ENCODE peak calls at places on chromosome 1, in six cellular contexts. V is NCI-H748 treated with DMSO at 0.1 percent for 48 hours, W is sciatic nerve, B is LHCN-M2, I is type B pancreatic cell, L is AG08396. X is an unnamed sample.

GRCh38 chr1:52792002-52792401 is 50.6 kb upstream of the ZYG11A start:
- DNase-seq in V (no peak), W (no peak), B (peak), I (no peak), L (no peak), X (no peak)

GRCh38 chr1:110829955-110830553 is 42.9 kb upstream of the CD53 start:
- DNase-seq in V (peak), W (no peak), B (peak), I (no peak), L (peak), X (no peak)

GRCh38 chr1:86913399-86913895 is 479 bp downstream of the SELENOF start:
- DNase-seq in V (peak), W (no peak), B (peak), I (no peak), L (peak), X (no peak)

GRCh38 chr1:201346337-201346939 is 31.0 kb downstream of the TNNT2 start:
- DNase-seq in V (peak), W (no peak), B (peak), I (no peak), L (peak), X (no peak)

GRCh38 chr1:197200468-197200899 is 54.0 kb upstream of the ASPM start:
- DNase-seq in V (no peak), W (no peak), B (peak), I (no peak), L (no peak), X (no peak)

GRCh38 chr1:226406401-226406881 is 1.5 kb downstream of the PARP1 start:
- DNase-seq in V (no peak), W (peak), B (no peak), I (no peak), L (no peak), X (no peak)

GRCh38 chr1:53860967-53861411 is 22.9 kb upstream of the NDC1 start:
- DNase-seq in V (peak), W (no peak), B (peak), I (no peak), L (peak), X (no peak)

GRCh38 chr1:113905435-113905861 is 322 bp downstream of the DCLRE1B start:
- DNase-seq in V (peak), W (no peak), B (no peak), I (no peak), L (no peak), X (no peak)

GRCh38 chr1:6423321-6423999 is 1.1 kb upstream of the ESPN start:
- DNase-seq in V (peak), W (no peak), B (no peak), I (no peak), L (no peak), X (no peak)

GRCh38 chr1:113940365-113941244 is 11.5 kb downstream of the HIPK1 start:
- DNase-seq in V (no peak), W (no peak), B (no peak), I (no peak), L (no peak), X (no peak)

GRCh38 chr1:246008256-246008901 is 498.7 kb downstream of the SMYD3 start:
- DNase-seq in V (no peak), W (no peak), B (no peak), I (no peak), L (no peak), X (no peak)

GRCh38 chr1:25922633-25923567 is 16.7 kb upstream of the STMN1 start:
- DNase-seq in V (peak), W (peak), B (peak), I (no peak), L (peak), X (no peak)

GRCh38 chr1:181100015-181100905 is 11.8 kb downstream of the IER5 start:
- DNase-seq in V (no peak), W (no peak), B (no peak), I (no peak), L (no peak), X (no peak)

GRCh38 chr1:218813247-218813646 is 360.4 kb upstream of the LYPLAL1 start:
- DNase-seq in V (no peak), W (no peak), B (peak), I (no peak), L (no peak), X (no peak)

GRCh38 chr1:108570128-108570527 is 10.2 kb downstream of the EEIG2 start:
- DNase-seq in V (peak), W (no peak), B (peak), I (no peak), L (peak), X (no peak)

GRCh38 chr1:75640137-75640536 is 29.2 kb upstream of the SLC44A5 start:
- DNase-seq in V (no peak), W (no peak), B (no peak), I (no peak), L (no peak), X (no peak)

GRCh38 chr1:172180886-172181285 is 239.6 kb upstream of the C1orf105 start:
- DNase-seq in V (no peak), W (peak), B (peak), I (no peak), L (peak), X (no peak)

GRCh38 chr1:197521118-197521739 is 253.2 kb downstream of the CRB1 start:
- DNase-seq in V (no peak), W (no peak), B (peak), I (no peak), L (peak), X (no peak)

GRCh38 chr1:59549067-59549837 is 252.4 kb downstream of the FGGY start:
- DNase-seq in V (no peak), W (no peak), B (no peak), I (no peak), L (no peak), X (no peak)

GRCh38 chr1:89987170-89987819 is 7.6 kb upstream of the ZNF326 start:
- DNase-seq in V (peak), W (no peak), B (peak), I (no peak), L (peak), X (no peak)

GRCh38 chr1:22420456-22421053 is 31.1 kb upstream of the ZBTB40 start:
- DNase-seq in V (peak), W (peak), B (peak), I (peak), L (peak), X (no peak)

GRCh38 chr1:22204057-22204840 is 61.4 kb upstream of the WNT4 start:
- DNase-seq in V (no peak), W (peak), B (no peak), I (no peak), L (no peak), X (no peak)

GRCh38 chr1:160814316-160814715 is 18.3 kb downstream of the LY9 start:
- DNase-seq in V (no peak), W (no peak), B (no peak), I (no peak), L (no peak), X (peak)

GRCh38 chr1:69129538-69129937 is 438.2 kb upstream of the LRRC7 start:
- DNase-seq in V (no peak), W (no peak), B (no peak), I (no peak), L (no peak), X (no peak)

GRCh38 chr1:1199961-1200875 is 6.2 kb downstream of the TNFRSF18 start:
- DNase-seq in V (no peak), W (no peak), B (no peak), I (no peak), L (no peak), X (no peak)